ENCODE peak calls at places on chromosomes 12 and 14, in four cellular contexts. J, C, L and I are unnamed samples.

GRCh38 chr12:122336015-122336946 is 70.0 kb upstream of the VPS33A start:
- DNase-seq in C (peak), L (peak), J (peak), I (no peak)

GRCh38 chr12:52044284-52044983 is 6.8 kb upstream of the NR4A1 start:
- DNase-seq in L (no peak), J (no peak), C (no peak), I (no peak)

GRCh38 chr12:70403827-70404226 is 37.7 kb downstream of the KCNMB4 start:
- DNase-seq in C (no peak), L (no peak), J (no peak), I (no peak)

GRCh38 chr12:30805959-30806358 is 51.2 kb upstream of the CAPRIN2 start:
- DNase-seq in L (no peak), J (no peak), C (no peak), I (no peak)

GRCh38 chr14:55600784-55601561 is 21.0 kb downstream of the KTN1 start:
- DNase-seq in J (no peak), L (no peak), C (no peak), I (no peak)

GRCh38 chr14:93909429-93910128 is 17.6 kb upstream of the FAM181A start:
- DNase-seq in L (no peak), C (no peak), J (peak), I (no peak)

GRCh38 chr12:15613981-15614380 is 175.2 kb downstream of the EPS8 start:
- DNase-seq in C (no peak), L (no peak), J (no peak), I (no peak)

GRCh38 chr12:26870491-26871419 is 37.8 kb upstream of the ITPR2 start:
- DNase-seq in J (no peak), C (no peak), L (no peak), I (peak)

GRCh38 chr14:22796087-22796707 is 19.0 kb downstream of the SLC7A7 start:
- DNase-seq in C (no peak), J (peak), L (peak), I (peak)

GRCh38 chr12:122232691-122233090 is 6.8 kb upstream of the DIABLO start:
- DNase-seq in J (no peak), C (no peak), L (no peak), I (no peak)

GRCh38 chr14:33754264-33754663 is 196.6 kb downstream of the EGLN3 start:
- DNase-seq in J (no peak), L (no peak), C (no peak), I (no peak)

GRCh38 chr14:101893759-101894158 is 70.6 kb upstream of the DYNC1H1 start:
- DNase-seq in L (no peak), J (no peak), C (no peak), I (no peak)

GRCh38 chr14:66483322-66483721 is 2.8 kb upstream of the CCDC196 start:
- DNase-seq in J (no peak), L (no peak), C (no peak), I (no peak)

GRCh38 chr14:105601360-105602242 is 75.2 kb downstream of the TMEM121 start:
- DNase-seq in C (no peak), J (no peak), L (no peak), I (no peak)

GRCh38 chr12:67320614-67321305 is 51.6 kb downstream of the CAND1 start:
- DNase-seq in J (no peak), C (no peak), L (no peak), I (no peak)

GRCh38 chr14:61565181-61565580 is 130.1 kb upstream of the HIF1A start:
- DNase-seq in L (no peak), J (no peak), C (no peak), I (no peak)

GRCh38 chr14:59897757-59898383 is 22.1 kb upstream of the LRRC9 start:
- DNase-seq in C (peak), J (peak), L (no peak), I (no peak)

GRCh38 chr14:95222151-95222631 is 64.9 kb upstream of the DICER1 start:
- DNase-seq in C (no peak), L (no peak), J (peak), I (no peak)

GRCh38 chr14:36320210-36321003 is at the start of gene MBIP:
- DNase-seq in J (peak), C (peak), L (peak), I (peak)

GRCh38 chr14:36319899-36320209 is 583 bp downstream of the MBIP start:
- DNase-seq in L (no peak), C (no peak), J (no peak), I (no peak)

GRCh38 chr14:36316131-36316530 is 4.3 kb downstream of the MBIP start:
- DNase-seq in J (no peak), L (no peak), C (no peak), I (no peak)

GRCh38 chr14:36315159-36315853 is 5.1 kb downstream of the MBIP start:
- DNase-seq in J (no peak), L (no peak), C (no peak), I (peak)

DNA sequence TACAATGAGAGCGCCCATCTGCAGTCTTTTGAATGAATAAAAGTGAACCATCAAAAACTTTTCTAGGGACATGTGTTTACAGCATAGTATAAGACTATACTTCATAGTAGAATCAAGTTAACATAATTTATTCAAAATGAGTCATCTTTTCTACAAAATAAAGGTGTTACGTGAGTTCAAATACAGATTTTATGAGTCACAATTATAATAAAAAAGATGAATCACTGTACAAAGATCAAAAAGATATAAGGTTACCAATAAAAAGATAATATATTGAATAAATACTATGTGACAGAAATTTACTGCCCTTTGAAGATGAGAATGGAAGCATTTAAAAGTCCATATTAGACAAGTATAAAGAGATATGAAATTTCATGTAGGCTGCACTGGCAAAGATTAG is 2.8 kb downstream of the MBIP start:
- DNase-seq in L (no peak), C (no peak), J (no peak), I (no peak)
- TF ChIP-seq TCF7 in L (no peak), C (no peak), J (no peak), I (no peak)

GRCh38 chr12:89935850-89936249 is 227.2 kb upstream of the ATP2B1 start:
- DNase-seq in L (no peak), C (no peak), J (no peak), I (peak)

GRCh38 chr12:89933911-89934310 is 225.3 kb upstream of the ATP2B1 start:
- DNase-seq in L (no peak), C (no peak), J (no peak), I (no peak)

GRCh38 chr12:89936631-89937030 is 228.0 kb upstream of the ATP2B1 start:
- DNase-seq in L (no peak), C (no peak), J (no peak), I (no peak)

GRCh38 chr12:89928467-89928866 is 219.8 kb upstream of the ATP2B1 start:
- DNase-seq in J (no peak), C (no peak), L (no peak), I (no peak)

GRCh38 chr12:89932950-89933349 is 224.3 kb upstream of the ATP2B1 start:
- DNase-seq in C (no peak), J (no peak), L (no peak), I (no peak)
- TF ChIP-seq TCF7 in C (no peak), J (no peak), L (no peak), I (no peak)

DNA sequence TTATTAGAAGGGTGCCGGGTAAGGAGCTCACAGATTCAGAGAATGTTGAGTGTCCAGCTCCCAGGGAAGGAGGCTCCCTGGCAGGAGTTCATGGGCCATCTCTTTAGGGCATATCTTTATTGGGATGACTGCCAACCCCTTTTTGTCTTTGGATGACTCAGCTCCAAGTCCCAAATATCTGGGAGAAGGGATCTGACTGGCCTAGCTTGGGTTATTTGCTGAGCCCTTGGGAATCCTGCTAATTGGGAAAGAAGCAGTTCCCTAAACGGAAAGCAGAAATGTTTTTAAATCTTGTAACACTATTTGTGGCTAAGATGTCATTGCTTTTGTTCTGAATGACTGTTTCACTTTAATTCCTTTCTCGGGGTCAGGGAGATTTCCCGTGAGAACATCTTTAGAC is 12.6 kb downstream of the DDX55 start:
- DNase-seq in L (no peak), C (no peak), J (no peak), I (no peak)
- TF ChIP-seq TCF7 in L (no peak), C (no peak), J (no peak), I (no peak)

GRCh38 chr14:102901633-102902032 is 20.8 kb upstream of the AMN start:
- DNase-seq in L (no peak), C (no peak), J (no peak), I (peak)
- TF ChIP-seq TCF7 in L (no peak), C (no peak), J (no peak), I (no peak)

DNA sequence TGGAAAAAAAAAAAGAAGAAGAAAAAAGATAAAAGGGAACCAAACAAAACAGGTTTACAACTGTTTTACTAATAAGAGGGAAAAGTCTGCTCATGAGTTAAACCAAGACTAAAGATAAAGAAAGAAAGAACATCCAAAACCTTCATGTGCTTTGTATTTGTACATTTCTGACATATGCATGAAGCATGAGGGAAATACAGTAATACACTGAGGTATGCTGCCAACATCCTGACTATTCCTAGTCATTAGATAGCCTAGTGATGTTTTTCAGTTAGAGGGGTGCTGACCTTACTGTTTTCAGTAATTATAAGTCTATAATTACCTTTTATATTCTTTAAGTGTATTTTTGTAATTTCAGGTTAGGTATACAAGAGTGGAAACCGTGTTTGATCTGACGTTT is 793.3 kb downstream of the DIO2 start:
- DNase-seq in J (no peak), C (no peak), L (no peak), I (no peak)
- TF ChIP-seq TCF7 in J (no peak), C (no peak), L (no peak), I (no peak)